ENCODE peak calls at places on chromosomes 12 and 14, in six cellular contexts. J, V, Z, P, T and Q are unnamed samples.

GRCh38 chr12:6532051-6532926 is 2.0 kb upstream of the GAPDH start:
- DNase-seq in J (peak), V (no peak), Z (no peak), P (no peak), T (peak), Q (peak)

GRCh38 chr12:61536525-61536924 is 723.7 kb upstream of the USP15 start:
- DNase-seq in J (no peak), V (no peak), Z (no peak), P (no peak), T (no peak), Q (no peak)

GRCh38 chr12:75120202-75120774 is 89.4 kb downstream of the KCNC2 start:
- DNase-seq in J (no peak), V (no peak), Z (no peak), P (no peak), T (no peak), Q (no peak)

GRCh38 chr12:120283318-120283717 is 8.4 kb downstream of the RNU4-2 start:
- DNase-seq in J (no peak), V (no peak), Z (no peak), P (no peak), T (no peak), Q (no peak)

GRCh38 chr12:6452908-6453630 is 1.2 kb downstream of the TAPBPL start:
- DNase-seq in J (no peak), V (no peak), Z (peak), P (peak), T (peak), Q (no peak)

GRCh38 chr12:96045566-96045965 is 10.2 kb upstream of the LTA4H start:
- DNase-seq in J (no peak), V (no peak), Z (no peak), P (no peak), T (peak), Q (no peak)

GRCh38 chr12:109033239-109034196 is 12.7 kb upstream of the SVOP start:
- DNase-seq in J (no peak), V (no peak), Z (no peak), P (no peak), T (no peak), Q (no peak)

GRCh38 chr14:55019968-55020554 is 6.8 kb downstream of the WDHD1 start:
- DNase-seq in J (no peak), V (no peak), Z (no peak), P (no peak), T (no peak), Q (no peak)

GRCh38 chr12:100554608-100555077 is 18.8 kb upstream of the GAS2L3 start:
- DNase-seq in J (peak), V (no peak), Z (no peak), P (no peak), T (no peak), Q (no peak)

GRCh38 chr12:80196419-80196818 is 97.1 kb downstream of the OTOGL start:
- DNase-seq in J (no peak), V (no peak), Z (no peak), P (no peak), T (no peak), Q (no peak)

GRCh38 chr12:46831335-46832083 is 5.7 kb upstream of the SLC38A4 start:
- DNase-seq in J (no peak), V (no peak), Z (peak), P (peak), T (peak), Q (no peak)

GRCh38 chr14:31125231-31125630 is 82.4 kb downstream of the HECTD1 start:
- DNase-seq in J (no peak), V (no peak), Z (no peak), P (no peak), T (no peak), Q (no peak)

GRCh38 chr12:41250748-41251147 is 62.6 kb downstream of the PDZRN4 start:
- DNase-seq in J (no peak), V (no peak), Z (no peak), P (no peak), T (no peak), Q (no peak)

GRCh38 chr14:61281186-61281676 is at the start of gene TMEM30B:
- DNase-seq in J (no peak), V (no peak), Z (peak), P (peak), T (peak), Q (no peak)
- TF ChIP-seq POLR2A in J (no peak), V (no peak), Z (no peak), P (peak), T (peak), Q (peak)

GRCh38 chr12:57176139-57176477 is 28.7 kb upstream of the LRP1-AS start:
- DNase-seq in J (no peak), V (no peak), Z (no peak), P (no peak), T (no peak), Q (no peak)

GRCh38 chr12:57177354-57177753 is 29.9 kb upstream of the LRP1-AS start:
- DNase-seq in J (no peak), V (no peak), Z (no peak), P (no peak), T (no peak), Q (no peak)

GRCh38 chr12:57176846-57177245 is 29.4 kb upstream of the LRP1-AS start:
- DNase-seq in J (no peak), V (no peak), Z (no peak), P (no peak), T (no peak), Q (no peak)

GRCh38 chr12:57173683-57174082 is 26.3 kb upstream of the LRP1-AS start:
- DNase-seq in J (no peak), V (no peak), Z (no peak), P (no peak), T (no peak), Q (no peak)

GRCh38 chr12:57175428-57176138 is 28.2 kb upstream of the LRP1-AS start:
- DNase-seq in J (peak), V (no peak), Z (peak), P (no peak), T (peak), Q (peak)
- TF ChIP-seq EP300 in J (no peak), V (no peak), Z (no peak), P (no peak), T (no peak), Q (no peak)

DNA sequence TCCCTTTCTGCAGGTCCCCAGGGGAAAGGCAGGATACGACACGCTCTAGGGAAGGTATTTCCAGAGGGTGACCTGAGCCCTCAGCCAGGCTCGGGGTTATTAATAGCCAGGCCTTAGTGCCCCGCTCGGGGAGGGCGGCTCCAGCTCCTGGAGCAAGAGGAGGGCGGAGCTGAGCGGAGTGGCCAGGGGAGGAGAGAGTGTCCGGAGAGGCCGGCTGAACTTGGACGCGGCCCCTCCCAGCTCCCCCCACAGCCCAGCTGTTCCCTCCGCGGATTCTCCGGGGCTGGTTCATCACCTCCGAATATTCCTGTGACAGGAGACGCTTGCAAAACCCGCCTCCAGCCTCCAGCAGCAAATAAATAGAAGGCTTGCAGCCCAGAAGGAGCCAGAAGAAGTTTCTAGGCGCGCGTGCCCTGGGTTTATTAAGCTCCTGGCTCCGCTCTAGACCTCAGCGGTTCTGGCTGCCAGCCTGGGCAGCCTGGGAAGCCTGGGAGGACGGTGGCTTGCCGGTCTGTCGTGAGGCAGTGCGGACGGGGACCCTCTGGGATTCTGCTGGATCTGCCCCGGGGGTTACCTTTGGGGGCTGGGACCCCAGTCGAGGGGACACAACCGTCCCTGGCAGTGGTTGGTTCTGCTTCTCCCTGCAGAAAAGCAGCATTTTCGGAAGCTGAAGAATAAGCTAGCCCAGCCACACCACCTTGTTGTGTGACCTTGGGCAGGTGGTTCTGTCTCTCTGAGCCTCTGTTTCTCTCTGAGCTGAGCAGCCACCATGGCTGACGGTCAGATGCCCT is at the start of gene HSPB8:
- DNase-seq in J (peak), V (no peak), Z (peak), P (peak), T (peak), Q (peak)
- TF ChIP-seq POLR2AphosphoS5 in J (no peak), V (no peak), Z (no peak), P (peak), T (peak), Q (peak)

GRCh38 chr14:52791204-52792096 is at the start of gene GNPNAT1:
- DNase-seq in J (peak), V (peak), Z (peak), P (peak), T (peak), Q (peak)
- TF ChIP-seq POLR2A in J (peak), V (peak), Z (no peak), P (peak), T (peak), Q (peak)

DNA sequence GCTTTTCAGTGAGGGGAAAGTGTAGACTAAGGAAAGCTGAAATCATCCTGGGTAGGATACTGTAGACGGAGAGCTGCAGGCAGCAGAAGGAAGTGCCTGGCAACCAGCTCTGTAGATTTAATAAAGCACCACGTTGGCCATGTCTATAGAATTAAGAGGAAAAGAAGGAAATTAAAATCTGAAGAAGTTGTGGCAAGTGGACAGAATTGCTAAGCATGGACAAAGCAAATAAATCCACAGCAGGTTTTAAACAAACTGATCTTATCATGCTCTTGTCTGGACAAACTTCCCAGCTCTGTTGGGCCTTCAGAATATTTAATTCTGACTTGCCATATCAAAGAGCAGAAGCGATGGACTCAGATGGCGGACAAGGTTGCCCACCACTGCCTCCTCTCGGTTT is 27.2 kb upstream of the EVL start:
- DNase-seq in J (no peak), V (no peak), Z (no peak), P (no peak), T (no peak), Q (no peak)
- TF ChIP-seq EP300 in J (no peak), V (no peak), Z (no peak), P (no peak), T (no peak), Q (no peak)

GRCh38 chr12:91357381-91357780 is 174.8 kb upstream of the DCN start:
- DNase-seq in J (no peak), V (no peak), Z (no peak), P (no peak), T (no peak), Q (no peak)
- TF ChIP-seq POLR2AphosphoS5 in J (no peak), V (no peak), Z (no peak), P (no peak), T (peak), Q (no peak)

GRCh38 chr12:128817115-128818015 is 6.4 kb downstream of the SLC15A4 start:
- DNase-seq in J (peak), V (peak), Z (peak), P (no peak), T (peak), Q (peak)
- TF ChIP-seq POLR2A in J (no peak), V (peak), Z (no peak), P (no peak), T (no peak), Q (no peak)

GRCh38 chr14:96197163-96197852 is 7.3 kb upstream of the BDKRB2 start:
- DNase-seq in J (no peak), V (no peak), Z (no peak), P (peak), T (no peak), Q (no peak)
- TF ChIP-seq EP300 in J (no peak), V (no peak), Z (no peak), P (no peak), T (no peak), Q (no peak)